ENCODE peak calls at places on chromosomes 7 and 10, in eight cellular contexts. N is fibroblast of pulmonary artery, S is transverse colon, U is GM12865, Y is GM20000, P is pancreas, Z is heart right ventricle, M is ovary. V is an unnamed sample.

GRCh38 chr10:2921956-2922680 is 145.2 kb upstream of the PFKP start:
- DNase-seq in N (no peak), S (no peak), U (no peak), Y (no peak), P (no peak), Z (no peak), M (no peak), V (no peak)

GRCh38 chr7:111827863-111828504 is 265.7 kb upstream of the IMMP2L start:
- DNase-seq in N (peak; percentile 56), S (no peak), U (no peak), Y (no peak), P (no peak), Z (no peak), M (no peak), V (no peak)

GRCh38 chr10:92695679-92696605 is 6.2 kb downstream of the HHEX start:
- DNase-seq in N (peak; percentile 58), S (no peak), U (no peak), Y (peak; percentile 25), P (peak; percentile 82), Z (no peak), M (no peak), V (peak; percentile 83)

GRCh38 chr10:117997673-117998072 is 49.1 kb downstream of the RAB11FIP2 start:
- DNase-seq in N (no peak), S (no peak), U (no peak), Y (no peak), P (no peak), Z (no peak), M (no peak), V (no peak)

GRCh38 chr7:94008537-94008936 is 4.4 kb upstream of the BET1 start:
- DNase-seq in N (peak; percentile 18), S (no peak), U (peak; percentile 4), Y (no peak), P (no peak), Z (no peak), M (no peak), V (no peak)

GRCh38 chr7:20894806-20895205 is 108.1 kb upstream of the SP8 start:
- DNase-seq in N (no peak), S (no peak), U (no peak), Y (no peak), P (no peak), Z (no peak), M (no peak), V (no peak)

GRCh38 chr10:1036341-1036791 is 10.7 kb upstream of the IDI2 start:
- DNase-seq in N (peak; percentile 47), S (no peak), U (peak; percentile 82), Y (peak; percentile 63), P (no peak), Z (no peak), M (no peak), V (no peak)

GRCh38 chr7:29193316-29194205 is 1.0 kb upstream of the CHN2 start:
- DNase-seq in N (no peak), S (no peak), U (no peak), Y (no peak), P (no peak), Z (no peak), M (no peak), V (peak; percentile 20)

GRCh38 chr7:620052-620451 is 100.4 kb upstream of the PDGFA start:
- DNase-seq in N (peak; percentile 96), S (peak; percentile 61), U (no peak), Y (no peak), P (no peak), Z (no peak), M (no peak), V (no peak)

GRCh38 chr7:6558837-6559236 is 7.6 kb upstream of the GRID2IP start:
- DNase-seq in N (peak; percentile 47), S (peak; percentile 29), U (peak; percentile 47), Y (peak; percentile 59), P (no peak), Z (no peak), M (no peak), V (no peak)

GRCh38 chr10:89648074-89648473 is 3.0 kb upstream of the PANK1 start:
- DNase-seq in N (no peak), S (no peak), U (no peak), Y (no peak), P (no peak), Z (peak; percentile 26), M (no peak), V (no peak)
- TF ChIP-seq CTCF in N (no peak), S (no peak), U (no peak), Y (no peak), P (no peak), Z (no peak), M (no peak), V (no peak)

DNA sequence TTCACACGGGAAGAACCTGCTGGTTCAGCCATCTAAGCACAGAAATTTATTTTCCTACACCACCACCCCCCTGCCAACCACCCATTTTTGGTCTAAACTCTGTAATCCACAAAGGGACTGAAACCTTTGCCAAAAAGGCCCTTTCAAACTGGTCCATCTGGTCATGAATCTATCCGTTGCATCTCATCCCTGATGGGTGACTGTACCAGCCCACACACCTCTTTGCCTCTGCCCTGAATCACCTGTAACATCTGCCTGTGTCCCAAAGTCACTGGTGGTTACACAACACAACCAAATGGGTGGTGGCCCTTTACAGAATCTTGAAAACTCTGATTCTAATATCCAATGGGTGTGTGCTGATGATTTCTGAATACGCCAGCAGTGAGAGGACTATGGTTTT is 503.4 kb downstream of the PARD3 start:
- DNase-seq in N (no peak), S (no peak), U (no peak), Y (no peak), P (no peak), Z (no peak), M (no peak), V (no peak)
- TF ChIP-seq CTCF in N (no peak), S (no peak), U (no peak), Y (no peak), P (no peak), Z (no peak), M (no peak), V (no peak)

GRCh38 chr7:114765331-114766125 is 156.4 kb upstream of the MDFIC start:
- DNase-seq in N (no peak), S (no peak), U (no peak), Y (no peak), P (no peak), Z (no peak), M (no peak), V (no peak)
- TF ChIP-seq CTCF in N (no peak), S (no peak), U (no peak), Y (no peak), P (no peak), Z (no peak), M (no peak), V (no peak)

GRCh38 chr7:133139350-133139749 is 57.5 kb upstream of the CHCHD3 start:
- DNase-seq in N (peak; percentile 73), S (no peak), U (peak; percentile 2), Y (no peak), P (no peak), Z (no peak), M (no peak), V (peak; percentile 11)
- TF ChIP-seq CTCF in N (peak; percentile 38), S (no peak), U (peak; percentile 10), Y (no peak), P (no peak), Z (peak; percentile 29), M (no peak), V (no peak)

GRCh38 chr10:101139421-101139911 is 8.4 kb downstream of the TLX1 start:
- DNase-seq in N (peak; percentile 27), S (no peak), U (no peak), Y (peak; percentile 31), P (peak; percentile 56), Z (no peak), M (no peak), V (no peak)
- TF ChIP-seq CTCF in N (peak; percentile 40), S (no peak), U (no peak), Y (no peak), P (no peak), Z (no peak), M (no peak), V (no peak)

GRCh38 chr7:151865070-151865670 is 11.7 kb downstream of the PRKAG2 start:
- DNase-seq in N (no peak), S (no peak), U (no peak), Y (no peak), P (peak; percentile 56), Z (no peak), M (no peak), V (no peak)

GRCh38 chr7:151864081-151864480 is 12.8 kb downstream of the PRKAG2 start:
- DNase-seq in N (no peak), S (no peak), U (no peak), Y (no peak), P (peak; percentile 61), Z (no peak), M (no peak), V (no peak)

GRCh38 chr7:151862606-151863381 is 14.1 kb downstream of the PRKAG2 start:
- DNase-seq in N (no peak), S (no peak), U (no peak), Y (no peak), P (peak; percentile 52), Z (no peak), M (no peak), V (no peak)

GRCh38 chr7:151864561-151864960 is 12.4 kb downstream of the PRKAG2 start:
- DNase-seq in N (no peak), S (no peak), U (no peak), Y (no peak), P (no peak), Z (no peak), M (no peak), V (no peak)

GRCh38 chr7:151863386-151864079 is 13.4 kb downstream of the PRKAG2 start:
- DNase-seq in N (no peak), S (no peak), U (peak; percentile 48), Y (no peak), P (no peak), Z (no peak), M (no peak), V (no peak)
- TF ChIP-seq CTCF in N (no peak), S (no peak), U (peak; percentile 22), Y (no peak), P (no peak), Z (no peak), M (no peak), V (no peak)

DNA sequence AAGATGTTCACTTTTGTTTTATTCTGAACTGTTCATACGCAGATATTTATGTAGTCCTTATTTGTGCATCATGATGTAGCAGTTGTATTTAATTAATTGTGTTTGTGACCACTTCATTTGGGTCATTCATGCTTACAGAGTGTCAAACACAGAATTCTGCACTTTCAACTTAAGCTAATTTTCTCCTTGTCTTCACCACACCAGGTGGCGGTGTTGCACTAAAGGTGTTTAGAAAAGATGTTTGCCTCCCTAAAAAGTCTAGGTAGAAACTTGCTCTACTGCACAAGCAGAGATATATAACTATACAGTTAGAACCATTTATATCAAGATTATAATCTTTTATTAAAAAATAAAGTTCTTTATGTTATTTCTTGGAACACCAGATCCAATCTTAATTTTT is 1.3 kb upstream of the TAS2R38 start:
- DNase-seq in N (no peak), S (peak; percentile 34), U (peak; percentile 21), Y (no peak), P (no peak), Z (no peak), M (no peak), V (no peak)
- TF ChIP-seq CTCF in N (no peak), S (peak; percentile 50), U (peak; percentile 19), Y (no peak), P (peak; percentile 16), Z (no peak), M (no peak), V (no peak)